ENCODE peak calls at places on chromosomes 3 and 15, in six cellular contexts. E, H, D, J, N and G are unnamed samples.

GRCh38 chr3:27878012-27878383 is 155.9 kb upstream of the EOMES start:
- DNase-seq in E (no peak), H (no peak), D (no peak), J (no peak), N (no peak), G (no peak)

GRCh38 chr3:170560296-170560695 is 25.6 kb downstream of the SLC7A14 start:
- DNase-seq in E (no peak), H (no peak), D (no peak), J (no peak), N (no peak), G (no peak)

GRCh38 chr3:139533781-139534443 is 5.6 kb downstream of the RBP1 start:
- DNase-seq in E (no peak), H (peak; percentile 87), D (no peak), J (no peak), N (peak; percentile 18), G (peak; percentile 91)

GRCh38 chr3:114314259-114314658 is 20.4 kb downstream of the TIGIT start:
- DNase-seq in E (no peak), H (no peak), D (no peak), J (no peak), N (no peak), G (no peak)

GRCh38 chr3:32816439-32817194 is 1.2 kb upstream of the TRIM71 start:
- DNase-seq in E (no peak), H (peak; percentile 41), D (peak; percentile 53), J (peak; percentile 97), N (peak; percentile 6), G (no peak)

GRCh38 chr3:33668618-33669017 is 49.4 kb downstream of the CLASP2 start:
- DNase-seq in E (no peak), H (no peak), D (no peak), J (no peak), N (no peak), G (no peak)

GRCh38 chr15:87408902-87409301 is 847.6 kb downstream of the NTRK3 start:
- DNase-seq in E (no peak), H (no peak), D (no peak), J (no peak), N (no peak), G (no peak)

GRCh38 chr3:12350151-12350813 is 61.4 kb downstream of the PPARG start:
- DNase-seq in E (no peak), H (no peak), D (no peak), J (no peak), N (no peak), G (no peak)

GRCh38 chr3:132232231-132232792 is 84.9 kb upstream of the ACP3 start:
- DNase-seq in E (no peak), H (peak; percentile 41), D (no peak), J (no peak), N (no peak), G (no peak)

GRCh38 chr3:137642831-137643230 is 121.3 kb upstream of the SOX14 start:
- DNase-seq in E (no peak), H (no peak), D (no peak), J (peak; percentile 91), N (no peak), G (no peak)

GRCh38 chr3:88957751-88958452 is 149.5 kb upstream of the EPHA3 start:
- DNase-seq in E (no peak), H (no peak), D (peak; percentile 45), J (peak; percentile 11), N (no peak), G (no peak)